ENCODE peak calls at places on chromosomes 12 and 14, in nine cellular contexts. J, Q, A, I, F, T, O, S and R are unnamed samples.

GRCh38 chr14:45819107-45819506 is 566.1 kb upstream of the MIS18BP1 start:
- DNase-seq in J (no peak), Q (no peak), A (no peak), I (no peak), F (no peak), T (no peak), O (no peak), S (no peak), R (no peak)

GRCh38 chr12:86634706-86635410 is 378.7 kb upstream of the MGAT4C start:
- DNase-seq in J (no peak), Q (no peak), A (no peak), I (no peak), F (peak), T (no peak), O (no peak), S (no peak), R (no peak)

GRCh38 chr14:71321556-71322315 is 414.5 kb downstream of the PCNX1 start:
- DNase-seq in J (no peak), Q (peak), A (no peak), I (no peak), F (peak), T (peak), O (peak), S (no peak), R (no peak)

GRCh38 chr12:50039151-50039835 is 14.0 kb upstream of the RACGAP1 start:
- DNase-seq in J (peak), Q (peak), A (peak), I (peak), F (peak), T (peak), O (peak), S (peak), R (peak)

GRCh38 chr14:73261075-73261474 is 23.8 kb downstream of the PAPLN start:
- DNase-seq in J (no peak), Q (no peak), A (no peak), I (no peak), F (no peak), T (no peak), O (no peak), S (no peak), R (no peak)

GRCh38 chr12:68180792-68181744 is 21.5 kb upstream of the IFNG start:
- DNase-seq in J (no peak), Q (peak), A (no peak), I (no peak), F (no peak), T (no peak), O (no peak), S (no peak), R (no peak)

GRCh38 chr12:92244036-92244435 is 98.4 kb upstream of the BTG1 start:
- DNase-seq in J (no peak), Q (no peak), A (no peak), I (no peak), F (peak), T (peak), O (no peak), S (peak), R (no peak)

GRCh38 chr14:92645841-92646478 is 102.5 kb downstream of the LGMN start:
- DNase-seq in J (no peak), Q (no peak), A (no peak), I (no peak), F (peak), T (no peak), O (no peak), S (peak), R (no peak)

GRCh38 chr14:66638688-66639087 is 130.7 kb downstream of the GPHN start:
- DNase-seq in J (no peak), Q (no peak), A (no peak), I (no peak), F (peak), T (no peak), O (no peak), S (peak), R (no peak)

GRCh38 chr14:44935155-44935554 is 26.6 kb downstream of the KLHL28 start:
- DNase-seq in J (no peak), Q (no peak), A (no peak), I (no peak), F (peak), T (no peak), O (no peak), S (no peak), R (no peak)

GRCh38 chr12:52243264-52243773 is 10.3 kb downstream of the KRT7 start:
- DNase-seq in J (no peak), Q (peak), A (no peak), I (no peak), F (peak), T (no peak), O (no peak), S (no peak), R (peak)

GRCh38 chr14:94027566-94028449 is 1.7 kb downstream of the OTUB2 start:
- DNase-seq in J (no peak), Q (peak), A (no peak), I (peak), F (no peak), T (no peak), O (no peak), S (no peak), R (no peak)

GRCh38 chr14:73710737-73711136 is 3.4 kb downstream of the PNMA1 start:
- DNase-seq in J (no peak), Q (no peak), A (no peak), I (no peak), F (no peak), T (no peak), O (no peak), S (no peak), R (no peak)

GRCh38 chr12:122363782-122364181 is 58.7 kb downstream of the CLIP1 start:
- DNase-seq in J (no peak), Q (no peak), A (no peak), I (no peak), F (no peak), T (no peak), O (no peak), S (peak), R (no peak)

GRCh38 chr12:28776913-28777312 is 372.2 kb upstream of the FAR2 start:
- DNase-seq in J (no peak), Q (no peak), A (no peak), I (no peak), F (no peak), T (no peak), O (no peak), S (no peak), R (no peak)

GRCh38 chr12:119036878-119037493 is 55.6 kb downstream of the SRRM4 start:
- DNase-seq in J (no peak), Q (no peak), A (no peak), I (no peak), F (no peak), T (peak), O (peak), S (no peak), R (no peak)

GRCh38 chr12:57124259-57124877 is 3.9 kb upstream of the LRP1 start:
- DNase-seq in J (no peak), Q (peak), A (peak), I (no peak), F (peak), T (peak), O (peak), S (peak), R (no peak)